ENCODE peak calls at places on chromosomes 11 and 22, in five cellular contexts. K, G, Q, X and T are unnamed samples.

GRCh38 chr11:67352546-67353316 is 615 bp downstream of the POLD4 start:
- DNase-seq in K (peak; percentile 28), G (no peak), Q (no peak), X (peak; percentile 67), T (peak; percentile 10)

GRCh38 chr11:104005234-104005855 is 31.1 kb upstream of the DDI1 start:
- DNase-seq in K (no peak), G (no peak), Q (no peak), X (no peak), T (no peak)

GRCh38 chr11:134596404-134596803 is 184.4 kb upstream of the B3GAT1 start:
- DNase-seq in K (no peak), G (no peak), Q (no peak), X (no peak), T (no peak)

GRCh38 chr11:73297231-73297590 is 10.9 kb upstream of the ARHGEF17 start:
- DNase-seq in K (no peak), G (no peak), Q (no peak), X (no peak), T (no peak)

GRCh38 chr22:48334971-48335370 is 1492.7 kb downstream of the BRD1 start:
- DNase-seq in K (no peak), G (no peak), Q (no peak), X (no peak), T (no peak)

GRCh38 chr11:72844356-72844755 is 30.1 kb downstream of the ATG16L2 start:
- DNase-seq in K (no peak), G (no peak), Q (no peak), X (no peak), T (no peak)

GRCh38 chr22:39634530-39635399 is 64.2 kb downstream of the CACNA1I start:
- DNase-seq in K (no peak), G (peak; percentile 55), Q (no peak), X (no peak), T (no peak)

GRCh38 chr11:32881286-32881685 is 11.3 kb upstream of the QSER1 start:
- DNase-seq in K (no peak), G (no peak), Q (no peak), X (no peak), T (no peak)

GRCh38 chr22:37174964-37175363 is 13.1 kb downstream of the C1QTNF6 start:
- DNase-seq in K (peak; percentile 1), G (peak; percentile 12), Q (no peak), X (no peak), T (no peak)

GRCh38 chr22:50576070-50576469 is 2.2 kb downstream of the CPT1B start:
- DNase-seq in K (peak; percentile 41), G (no peak), Q (no peak), X (no peak), T (peak; percentile 49)

GRCh38 chr11:86812981-86813380 is 12.6 kb downstream of the PRSS23 start:
- DNase-seq in K (no peak), G (no peak), Q (no peak), X (no peak), T (no peak)

GRCh38 chr11:132337819-132338416 is 967.5 kb downstream of the NTM start:
- DNase-seq in K (no peak), G (no peak), Q (no peak), X (no peak), T (no peak)

GRCh38 chr22:23389271-23390071 is 190.6 kb downstream of the IGLL1 start:
- DNase-seq in K (peak; percentile 23), G (no peak), Q (no peak), X (no peak), T (no peak)

GRCh38 chr11:92886243-92886905 is 83.1 kb upstream of the MTNR1B start:
- DNase-seq in K (peak; percentile 32), G (no peak), Q (peak; percentile 49), X (peak; percentile 65), T (peak; percentile 48)

GRCh38 chr11:44621784-44622183 is 56.3 kb downstream of the CD82 start:
- DNase-seq in K (no peak), G (peak; percentile 29), Q (peak; percentile 6), X (no peak), T (no peak)

GRCh38 chr11:129658558-129658882 is 157.1 kb upstream of the TMEM45B start:
- DNase-seq in K (peak; percentile 47), G (no peak), Q (no peak), X (no peak), T (no peak)

GRCh38 chr11:103091441-103091809 is 535 bp downstream of the DCUN1D5 start:
- DNase-seq in K (peak; percentile 61), G (peak; percentile 39), Q (peak; percentile 24), X (peak; percentile 63), T (no peak)

GRCh38 chr11:130247289-130247688 is 67.4 kb downstream of the ZBTB44 start:
- DNase-seq in K (no peak), G (no peak), Q (no peak), X (no peak), T (no peak)

GRCh38 chr11:128642571-128642970 is 51.3 kb upstream of the FLI1 start:
- DNase-seq in K (no peak), G (no peak), Q (no peak), X (no peak), T (no peak)

GRCh38 chr11:12841946-12842630 is 167.0 kb upstream of the RASSF10 start:
- DNase-seq in K (no peak), G (no peak), Q (no peak), X (no peak), T (no peak)

GRCh38 chr22:50518628-50519027 is 6.8 kb downstream of the SCO2 start:
- DNase-seq in K (no peak), G (no peak), Q (no peak), X (no peak), T (no peak)

GRCh38 chr22:30397656-30398635 is 1.1 kb downstream of the SEC14L2 start:
- DNase-seq in K (no peak), G (no peak), Q (no peak), X (peak; percentile 27), T (no peak)

GRCh38 chr11:133835258-133836075 is 9.8 kb downstream of the SPATA19 start:
- DNase-seq in K (peak; percentile 72), G (peak; percentile 64), Q (peak; percentile 43), X (peak; percentile 75), T (no peak)

GRCh38 chr11:114135737-114136151 is 76.2 kb downstream of the ZBTB16 start:
- DNase-seq in K (no peak), G (no peak), Q (no peak), X (no peak), T (no peak)

GRCh38 chr11:69367211-69367964 is 73.4 kb downstream of the MYEOV start:
- DNase-seq in K (no peak), G (no peak), Q (peak; percentile 3), X (peak; percentile 6), T (no peak)

GRCh38 chr11:132999031-132999430 is 533.3 kb downstream of the OPCML start:
- DNase-seq in K (no peak), G (no peak), Q (no peak), X (no peak), T (no peak)

GRCh38 chr11:80165763-80166162 is 724.9 kb upstream of the TENM4 start:
- DNase-seq in K (no peak), G (no peak), Q (no peak), X (no peak), T (no peak)

GRCh38 chr11:12123177-12123576 is 12.8 kb downstream of the MICAL2 start:
- DNase-seq in K (no peak), G (no peak), Q (no peak), X (no peak), T (no peak)

GRCh38 chr22:19517919-19518567 is 6.2 kb downstream of the CLDN5 start:
- DNase-seq in K (no peak), G (no peak), Q (no peak), X (no peak), T (no peak)

GRCh38 chr11:5624489-5625278 is at the start of gene TRIM34:
- DNase-seq in K (peak; percentile 25), G (no peak), Q (no peak), X (peak; percentile 88), T (no peak)

GRCh38 chr22:30206964-30207363 is 39.6 kb downstream of the LIF start:
- DNase-seq in K (peak; percentile 71), G (peak; percentile 48), Q (no peak), X (peak; percentile 20), T (no peak)

DNA sequence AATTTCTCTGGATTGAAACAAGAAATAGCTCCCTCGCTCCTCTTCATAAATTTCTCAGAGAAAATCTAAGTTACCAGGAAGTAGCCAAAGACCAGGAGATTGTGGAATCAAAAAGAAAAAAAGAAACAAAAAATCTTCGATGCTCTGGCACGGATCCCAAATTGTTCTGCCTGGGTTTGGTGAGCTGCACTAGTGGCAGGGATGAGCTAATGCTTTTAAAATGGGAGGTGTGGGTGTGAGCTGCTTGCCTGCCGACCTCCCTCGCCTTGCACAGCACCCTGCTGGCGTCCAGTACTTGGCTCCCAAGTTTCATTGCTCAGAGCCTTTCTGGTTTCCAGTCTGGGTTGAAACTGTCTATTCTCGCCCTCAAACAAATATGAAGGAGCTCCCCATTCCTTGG is 2.5 kb downstream of the TIMP3 start:
- DNase-seq in K (no peak), G (no peak), Q (no peak), X (no peak), T (no peak)
- TF ChIP-seq CTCF in K (no peak), G (no peak), Q (no peak), X (no peak), T (no peak)

GRCh38 chr11:24511518-24511917 is 14.7 kb downstream of the LUZP2 start:
- DNase-seq in K (no peak), G (no peak), Q (no peak), X (no peak), T (no peak)

GRCh38 chr11:24513837-24514594 is 17.2 kb downstream of the LUZP2 start:
- DNase-seq in K (no peak), G (no peak), Q (no peak), X (peak; percentile 14), T (no peak)

GRCh38 chr11:24509114-24509513 is 12.3 kb downstream of the LUZP2 start:
- DNase-seq in K (no peak), G (no peak), Q (no peak), X (no peak), T (no peak)
- TF ChIP-seq CTCF in K (no peak), G (no peak), Q (no peak), X (no peak), T (no peak)

GRCh38 chr11:45804806-45805304 is at the start of gene SLC35C1:
- DNase-seq in K (peak; percentile 97), G (peak; percentile 97), Q (peak; percentile 95), X (peak; percentile 99), T (peak; percentile 92)
- TF ChIP-seq CTCF in K (peak; percentile 35), G (peak; percentile 62), Q (no peak), X (no peak), T (no peak)

GRCh38 chr11:58578635-58579191 is at the start of gene ZFP91:
- DNase-seq in K (peak; percentile 94), G (peak; percentile 97), Q (peak; percentile 94), X (peak; percentile 90), T (no peak)
- TF ChIP-seq CTCF in K (no peak), G (no peak), Q (no peak), X (no peak), T (no peak)

GRCh38 chr11:47445840-47446239 is 3.1 kb downstream of the RAPSN start:
- DNase-seq in K (no peak), G (no peak), Q (no peak), X (no peak), T (no peak)
- TF ChIP-seq CTCF in K (no peak), G (no peak), Q (no peak), X (no peak), T (no peak)